ENCODE peak calls at places on chromosomes 1 and 21, in seven cellular contexts. G is testis; H is neural progenitor cell; Y is sigmoid colon; Q is CD4-positive, alpha-beta memory T cell; W is fibroblast of lung; A is left lung. T is an unnamed sample. For H3K9me3, the result is how much of the 10 kb centered on the place peaks cover.

GRCh38 chr1:107835151-107835670 is 129.8 kb downstream of the VAV3 start:
- DNase-seq in Q (no peak), H (no peak), W (no peak), G (no peak), Y (no peak), A (no peak), T (no peak)

GRCh38 chr1:181100015-181100905 is 11.8 kb downstream of the IER5 start:
- DNase-seq in W (no peak), Q (no peak), G (no peak), Y (no peak), H (peak), A (no peak), T (no peak)

GRCh38 chr1:89809556-89809955 is 11.3 kb upstream of the LRRC8D start:
- DNase-seq in Q (no peak), H (no peak), A (no peak), W (no peak), Y (no peak), G (no peak), T (no peak)

GRCh38 chr1:184698969-184699368 is 55.7 kb downstream of the EDEM3 start:
- DNase-seq in A (no peak), H (no peak), Y (no peak), W (no peak), G (no peak), Q (no peak), T (no peak)

GRCh38 chr1:226185153-226186036 is 1.1 kb downstream of the ACBD3 start:
- DNase-seq in W (peak), Q (no peak), H (no peak), Y (no peak), G (no peak), A (no peak), T (no peak)

GRCh38 chr1:46020005-46020404 is 112.4 kb downstream of the PIK3R3 start:
- DNase-seq in Y (peak), G (peak), W (no peak), A (no peak), H (no peak), Q (no peak), T (no peak)

GRCh38 chr1:151106891-151107290 is 36.3 kb downstream of the GABPB2 start:
- DNase-seq in Q (no peak), W (peak), A (no peak), H (no peak), G (no peak), Y (no peak), T (no peak)

GRCh38 chr1:207897188-207897587 is 13.7 kb downstream of the CD34 start:
- DNase-seq in A (no peak), W (peak), Y (no peak), Q (no peak), H (peak), G (no peak), T (no peak)

GRCh38 chr21:46605759-46606426 is 1.0 kb upstream of the S100B start:
- DNase-seq in W (no peak), Y (no peak), A (no peak), Q (peak), H (no peak), G (no peak), T (no peak)

GRCh38 chr1:181061891-181062777 is 26.4 kb upstream of the IER5 start:
- DNase-seq in Q (peak), Y (no peak), H (no peak), A (peak), G (no peak), W (no peak), T (no peak)

GRCh38 chr1:62210960-62211359 is 16.3 kb downstream of the L1TD1 start:
- DNase-seq in Q (no peak), A (no peak), G (no peak), H (no peak), W (no peak), Y (no peak), T (no peak)

GRCh38 chr1:241902376-241903067 is 54.5 kb downstream of the EXO1 start:
- DNase-seq in Y (no peak), W (peak), Q (no peak), G (no peak), H (no peak), A (no peak), T (no peak)

GRCh38 chr1:185495898-185496297 is 178.9 kb upstream of the IVNS1ABP start:
- DNase-seq in Y (no peak), Q (no peak), H (no peak), A (no peak), G (no peak), W (no peak), T (no peak)

GRCh38 chr1:209655412-209655811 is 3.2 kb upstream of the LAMB3 start:
- DNase-seq in Q (no peak), W (no peak), H (no peak), G (no peak), A (no peak), Y (no peak), T (no peak)

GRCh38 chr1:110606784-110607662 is 865 bp upstream of the KCNA2 start:
- DNase-seq in H (peak), G (peak), A (no peak), W (no peak), Q (peak), Y (no peak), T (no peak)

GRCh38 chr1:246573481-246573880 is 7.2 kb downstream of the CNST start:
- DNase-seq in H (no peak), G (no peak), Q (no peak), Y (no peak), W (no peak), A (no peak), T (no peak)

GRCh38 chr1:83901547-83902155 is 97.3 kb downstream of the TTLL7 start:
- DNase-seq in A (no peak), G (no peak), Y (no peak), H (no peak), Q (no peak), W (peak), T (no peak)

GRCh38 chr1:8517579-8518489 is 199.9 kb downstream of the SLC45A1 start:
- DNase-seq in A (no peak), Q (no peak), G (no peak), W (peak), Y (no peak), H (no peak), T (no peak)

GRCh38 chr1:221543529-221544120 is 198.3 kb downstream of the DUSP10 start:
- DNase-seq in A (no peak), W (peak), H (peak), Q (no peak), Y (no peak), G (no peak), T (no peak)

GRCh38 chr1:56099766-56100165 is 479.6 kb downstream of the PLPP3 start:
- DNase-seq in H (no peak), Q (no peak), G (no peak), A (no peak), W (no peak), Y (no peak), T (no peak)

GRCh38 chr1:111803951-111804350 is 48.2 kb downstream of the DDX20 start:
- DNase-seq in W (no peak), Q (no peak), A (no peak), G (no peak), Y (no peak), H (no peak), T (no peak)

GRCh38 chr1:47186267-47187185 is 3.3 kb downstream of the PDZK1IP1 start:
- DNase-seq in A (no peak), H (no peak), W (no peak), G (no peak), Y (no peak), Q (no peak), T (no peak)

GRCh38 chr21:46254208-46254975 is 25.8 kb upstream of the LSS start:
- DNase-seq in A (no peak), Y (no peak), Q (no peak), G (no peak), H (no peak), W (no peak), T (no peak)

GRCh38 chr21:41100826-41101550 is 67.0 kb upstream of the BACE2 start:
- DNase-seq in A (no peak), H (no peak), W (no peak), Q (no peak), G (no peak), Y (no peak), T (no peak)

GRCh38 chr1:205301220-205301821 is 20.2 kb downstream of the NUAK2 start:
- DNase-seq in W (peak), H (peak), A (peak), Y (no peak), Q (no peak), G (peak), T (no peak)

GRCh38 chr1:210232524-210233215 is at the start of gene SERTAD4:
- DNase-seq in G (no peak), Y (peak), A (peak), W (no peak), H (peak), Q (no peak), T (no peak)

GRCh38 chr1:204080163-204080903 is 7.4 kb downstream of the SOX13 start:
- DNase-seq in G (peak), Y (peak), A (peak), H (peak), W (peak), Q (no peak), T (no peak)

GRCh38 chr1:27601321-27601770 is 2.6 kb downstream of the AHDC1 start:
- DNase-seq in Y (no peak), W (no peak), A (no peak), Q (no peak), G (no peak), H (no peak), T (no peak)

GRCh38 chr21:46392921-46393320 is 65.8 kb upstream of the DIP2A start:
- DNase-seq in W (no peak), A (peak), H (no peak), Y (peak), G (peak), Q (no peak), T (no peak)

GRCh38 chr1:156766288-156767100 is 841 bp upstream of the PRCC start:
- DNase-seq in Y (peak), A (no peak), Q (no peak), W (no peak), G (no peak), H (peak), T (no peak)

GRCh38 chr1:110305875-110306420 is 33.2 kb upstream of the RBM15 start:
- DNase-seq in H (no peak), Q (no peak), A (no peak), Y (no peak), G (no peak), W (no peak), T (no peak)

GRCh38 chr1:174800951-174801350 is 198.8 kb upstream of the CACYBP start:
- DNase-seq in Q (no peak), H (no peak), G (no peak), W (no peak), A (no peak), Y (no peak), T (no peak)

GRCh38 chr21:26351661-26352060 is 181.1 kb upstream of the APP start:
- DNase-seq in Y (no peak), W (no peak), H (no peak), Q (no peak), A (no peak), G (no peak), T (no peak)

DNA sequence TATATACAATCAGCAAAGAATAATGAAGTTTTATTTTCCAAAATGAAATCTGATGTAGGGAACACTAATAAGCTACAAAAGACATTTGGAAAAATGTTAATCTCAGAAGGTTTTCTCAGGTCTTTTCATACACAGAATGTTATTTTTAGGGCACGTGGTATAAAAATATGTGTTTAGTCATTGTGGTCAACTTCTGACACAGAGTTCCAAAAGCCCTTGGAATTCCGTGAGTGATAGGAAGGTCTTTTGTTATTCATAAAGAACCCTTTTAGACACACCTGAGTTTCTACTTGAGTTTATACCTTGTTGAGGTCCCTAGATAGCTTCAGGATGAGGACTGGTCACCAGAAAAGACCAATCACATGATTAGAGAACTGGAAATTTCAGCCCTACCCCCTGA is 277.6 kb upstream of the NCAM2 start:
- DNase-seq in W (peak), Y (no peak), G (no peak), H (no peak), A (no peak), Q (no peak), T (no peak)
- H3K9me3 ChIP-seq in W (under half), Y (under half), G (under half), H (under half), A (under half), Q (under half), T (under half)

DNA sequence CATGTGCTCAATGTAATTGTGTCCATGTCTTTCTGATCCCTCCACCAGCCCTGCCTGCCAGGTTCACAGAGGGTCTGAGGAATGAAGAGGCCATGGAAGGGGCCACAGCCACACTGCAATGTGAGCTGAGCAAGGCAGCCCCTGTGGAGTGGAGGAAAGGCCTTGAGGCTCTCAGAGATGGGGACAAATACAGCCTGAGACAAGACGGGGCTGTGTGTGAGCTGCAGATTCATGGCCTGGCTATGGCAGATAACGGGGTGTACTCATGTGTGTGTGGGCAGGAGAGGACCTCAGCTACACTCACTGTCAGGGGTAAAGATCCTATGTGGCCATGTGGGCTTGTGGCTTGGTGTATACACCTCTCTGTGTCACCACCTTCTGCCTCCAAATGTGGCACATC is 91.4 kb downstream of the OBSCN start:
- DNase-seq in G (no peak), W (no peak), Y (no peak), A (no peak), Q (no peak), H (no peak), T (no peak)
- H3K9me3 ChIP-seq in G (under half), W (under half), Y (under half), A (under half), Q (under half), H (under half), T (under half)

GRCh38 chr1:168321945-168322344 is 41.3 kb downstream of the TBX19 start:
- DNase-seq in H (no peak), Y (no peak), G (no peak), A (no peak), Q (no peak), W (peak), T (no peak)

GRCh38 chr1:168317309-168317708 is 36.6 kb downstream of the TBX19 start:
- DNase-seq in W (no peak), Q (no peak), G (no peak), Y (no peak), A (no peak), H (no peak), T (no peak)

GRCh38 chr1:168320805-168321577 is 40.3 kb downstream of the TBX19 start:
- DNase-seq in W (peak), H (no peak), A (no peak), G (peak), Q (no peak), Y (peak), T (no peak)

GRCh38 chr1:168319691-168320090 is 39.0 kb downstream of the TBX19 start:
- DNase-seq in G (no peak), W (no peak), Q (no peak), Y (no peak), H (peak), A (no peak), T (no peak)

GRCh38 chr1:168320149-168320548 is 39.5 kb downstream of the TBX19 start:
- DNase-seq in W (no peak), H (no peak), Y (no peak), A (no peak), G (no peak), Q (no peak), T (no peak)
- H3K9me3 ChIP-seq in W (under half), H (under half), Y (under half), A (under half), G (under half), Q (under half), T (under half)

GRCh38 chr1:79550402-79550801 is 543.9 kb upstream of the ADGRL4 start:
- DNase-seq in Q (no peak), A (no peak), G (no peak), W (no peak), Y (no peak), H (no peak), T (no peak)
- H3K9me3 ChIP-seq in Q (under half), A (under half), G (under half), W (under half), Y (under half), H (under half), T (under half)

GRCh38 chr21:24424786-24425185 is 1182.5 kb downstream of the MRPL39 start:
- DNase-seq in Y (no peak), Q (no peak), G (no peak), W (no peak), A (no peak), H (no peak), T (no peak)
- H3K9me3 ChIP-seq in Y (under half), Q (under half), G (under half), W (under half), A (under half), H (under half), T (under half)

GRCh38 chr21:44647222-44647552 is 973 bp downstream of the KRTAP10-11 start:
- DNase-seq in Q (no peak), G (no peak), A (no peak), Y (no peak), H (peak), W (no peak), T (no peak)

GRCh38 chr21:44643911-44644310 is 2.3 kb upstream of the KRTAP10-11 start:
- DNase-seq in A (no peak), Y (no peak), H (no peak), Q (no peak), G (no peak), W (no peak), T (no peak)

GRCh38 chr21:44648557-44649311 is 2.5 kb downstream of the KRTAP10-11 start:
- DNase-seq in Y (no peak), W (no peak), A (peak), G (no peak), H (no peak), Q (no peak), T (no peak)

GRCh38 chr21:44640761-44641160 is 3.6 kb downstream of the KRTAP10-10 start:
- DNase-seq in G (no peak), W (no peak), Q (no peak), H (no peak), A (no peak), Y (no peak), T (no peak)

GRCh38 chr21:44644878-44645277 is 1.3 kb upstream of the KRTAP10-11 start:
- DNase-seq in W (no peak), G (no peak), H (no peak), A (no peak), Q (no peak), Y (no peak), T (no peak)
- H3K9me3 ChIP-seq in W (under half), G (under half), H (under half), A (under half), Q (under half), Y (under half), T (under half)

GRCh38 chr1:79197421-79197820 is 190.9 kb upstream of the ADGRL4 start:
- DNase-seq in Q (no peak), W (peak), H (peak), G (no peak), Y (no peak), A (no peak), T (no peak)
- H3K9me3 ChIP-seq in Q (under half), W (under half), H (under half), G (under half), Y (under half), A (under half), T (under half)

GRCh38 chr1:247935781-247936180 is 11.1 kb downstream of the OR2AJ1 start:
- DNase-seq in Q (no peak), H (no peak), A (no peak), G (no peak), W (no peak), Y (no peak), T (no peak)
- H3K9me3 ChIP-seq in Q (under half), H (under half), A (under half), G (under half), W (under half), Y (under half), T (under half)